ENCODE peak calls at places on chromosomes 6 and 20, in nine cellular contexts. K is CD4-positive, CD25-positive, alpha-beta regulatory T cell; I is CD4-positive, alpha-beta memory T cell; G is left ventricle myocardium inferior; X is NCI-H748 treated with DMSO at 0.1 percent for 48 hours; B is stimulated activated CD4-positive, alpha-beta T cell treated with anti-CD3 and anti-CD28 coated beads, Interleukin-15, amount 100 ng/mL, for 1 hour; A is EL; U is ureter; S is G401. L is an unnamed sample.

GRCh38 chr6:40338306-40338705 is 248.9 kb downstream of the LRFN2 start:
- DNase-seq in K (no peak), I (no peak), G (no peak), X (no peak), B (no peak), A (no peak), U (no peak), S (peak; percentile 95), L (no peak)

GRCh38 chr6:139250296-139251274 is 41.2 kb downstream of the TXLNB start:
- DNase-seq in K (peak; percentile 5), I (peak; percentile 60), G (peak; percentile 52), X (peak; percentile 20), B (peak; percentile 26), A (peak; percentile 56), U (peak; percentile 51), S (peak; percentile 23), L (peak; percentile 79)

GRCh38 chr6:6711832-6712231 is 123.3 kb downstream of the LY86 start:
- DNase-seq in K (no peak), I (peak; percentile 2), G (no peak), X (no peak), B (no peak), A (no peak), U (no peak), S (no peak), L (peak; percentile 32)

GRCh38 chr6:17705428-17705777 is 1.3 kb downstream of the NUP153 start:
- DNase-seq in K (no peak), I (no peak), G (no peak), X (no peak), B (no peak), A (peak; percentile 87), U (peak; percentile 51), S (peak; percentile 8), L (peak; percentile 29)

GRCh38 chr6:56649782-56650181 is 7.1 kb upstream of the DST start:
- DNase-seq in K (no peak), I (no peak), G (no peak), X (no peak), B (no peak), A (peak; percentile 41), U (no peak), S (no peak), L (no peak)

GRCh38 chr6:5266423-5266822 is 5.1 kb downstream of the FARS2 start:
- DNase-seq in K (no peak), I (no peak), G (no peak), X (no peak), B (no peak), A (no peak), U (no peak), S (no peak), L (no peak)

GRCh38 chr6:17869753-17870050 is 117.7 kb downstream of the KIF13A start:
- DNase-seq in K (no peak), I (no peak), G (no peak), X (no peak), B (no peak), A (no peak), U (no peak), S (no peak), L (no peak)

GRCh38 chr6:37083243-37084138 is 78.0 kb downstream of the FGD2 start:
- DNase-seq in K (no peak), I (no peak), G (peak; percentile 82), X (no peak), B (no peak), A (peak; percentile 30), U (peak; percentile 89), S (no peak), L (no peak)

GRCh38 chr6:106692112-106692822 is 62.9 kb downstream of the QRSL1 start:
- DNase-seq in K (no peak), I (no peak), G (no peak), X (no peak), B (no peak), A (peak; percentile 43), U (peak; percentile 54), S (peak; percentile 4), L (no peak)

GRCh38 chr20:625360-625932 is 15.3 kb upstream of the TCF15 start:
- DNase-seq in K (no peak), I (no peak), G (no peak), X (no peak), B (no peak), A (no peak), U (no peak), S (no peak), L (no peak)

GRCh38 chr6:38640216-38640909 is 634 bp upstream of the BTBD9 start:
- DNase-seq in K (no peak), I (no peak), G (no peak), X (peak; percentile 68), B (no peak), A (peak; percentile 7), U (no peak), S (peak; percentile 16), L (no peak)

GRCh38 chr20:17223553-17223952 is 3.3 kb upstream of the PCSK2 start:
- DNase-seq in K (no peak), I (no peak), G (no peak), X (peak; percentile 36), B (no peak), A (no peak), U (no peak), S (peak; percentile 18), L (no peak)

GRCh38 chr6:31058128-31058894 is 48.0 kb downstream of the MUC22 start:
- DNase-seq in K (no peak), I (no peak), G (no peak), X (peak; percentile 16), B (no peak), A (peak; percentile 93), U (no peak), S (peak; percentile 27), L (no peak)

GRCh38 chr6:106141441-106142237 is 55.5 kb downstream of the PRDM1 start:
- DNase-seq in K (no peak), I (peak; percentile 31), G (no peak), X (no peak), B (no peak), A (no peak), U (no peak), S (no peak), L (no peak)

L was measured in germinal center.